ENCODE peak calls at places on chromosomes 2 and 18, in eight cellular contexts. V is EL; B is activated CD4-positive, alpha-beta T cell treated with anti-CD3 and anti-CD28 coated beads for 24 hours; Q is hepatic stellate cell; R is AG10803; I is left lung; J is posterior vena cava; Y is NB4. F is an unnamed sample.

GRCh38 chr2:18062892-18063291 is 184.4 kb downstream of the KCNS3 start:
- DNase-seq in B (no peak), V (peak), Q (peak), R (peak), J (no peak), I (no peak), Y (no peak), F (no peak)

GRCh38 chr2:766255-766654 is 89.0 kb upstream of the TMEM18 start:
- DNase-seq in Q (no peak), B (no peak), J (no peak), R (no peak), Y (no peak), V (no peak), I (no peak), F (no peak)

GRCh38 chr18:54238181-54238936 is 13.9 kb upstream of the MBD2 start:
- DNase-seq in J (no peak), I (no peak), V (no peak), B (no peak), Y (no peak), Q (no peak), R (no peak), F (no peak)

GRCh38 chr18:79863161-79863945 is 65.6 kb downstream of the KCNG2 start:
- DNase-seq in V (no peak), R (no peak), Y (no peak), J (peak), Q (no peak), B (no peak), I (peak), F (peak)

GRCh38 chr2:151138507-151138906 is 123.2 kb downstream of the RBM43 start:
- DNase-seq in I (no peak), Y (no peak), Q (no peak), J (no peak), V (no peak), R (peak), B (no peak), F (no peak)

GRCh38 chr2:168315331-168316072 is 68.1 kb upstream of the STK39 start:
- DNase-seq in I (no peak), J (no peak), B (no peak), R (no peak), Y (no peak), Q (no peak), V (no peak), F (no peak)

GRCh38 chr2:224838335-224838734 is 122.2 kb upstream of the CCDC195 start:
- DNase-seq in V (peak), Q (no peak), B (no peak), R (peak), I (no peak), Y (no peak), J (no peak), F (no peak)

GRCh38 chr2:98598781-98599428 is 9.4 kb downstream of the COA5 start:
- DNase-seq in I (no peak), V (peak), Q (no peak), Y (peak), B (no peak), J (no peak), R (peak), F (no peak)

GRCh38 chr18:31555971-31556747 is 35.5 kb upstream of the TTR start:
- DNase-seq in R (peak), Y (peak), V (peak), Q (peak), B (peak), J (no peak), I (no peak), F (no peak)

GRCh38 chr2:23548143-23548769 is 163.3 kb downstream of the KLHL29 start:
- DNase-seq in Y (no peak), J (no peak), I (peak), Q (no peak), B (no peak), R (no peak), V (no peak), F (no peak)

GRCh38 chr2:236871500-236872001 is 214.1 kb upstream of the COPS8 start:
- DNase-seq in I (no peak), Y (peak), Q (peak), V (peak), J (no peak), B (no peak), R (peak), F (no peak)

GRCh38 chr2:174716785-174717184 is 47.5 kb downstream of the CHRNA1 start:
- DNase-seq in Y (no peak), R (no peak), B (no peak), V (no peak), Q (no peak), I (no peak), J (no peak), F (no peak)

GRCh38 chr2:2569306-2569705 is 238.2 kb upstream of the MYT1L start:
- DNase-seq in Y (no peak), Q (no peak), J (no peak), B (no peak), I (peak), V (no peak), R (no peak), F (peak)

GRCh38 chr2:161246301-161246700 is 61.9 kb upstream of the PSMD14 start:
- DNase-seq in Q (no peak), J (no peak), Y (no peak), B (no peak), R (no peak), V (no peak), I (no peak), F (no peak)

GRCh38 chr2:173205375-173205774 is 129.7 kb downstream of the MAP3K20 start:
- DNase-seq in B (no peak), Q (no peak), R (peak), I (no peak), J (peak), V (no peak), Y (no peak), F (no peak)

GRCh38 chr2:3914243-3914642 is 210.9 kb downstream of the DCDC2C start:
- DNase-seq in J (no peak), V (no peak), B (no peak), Q (no peak), Y (no peak), R (no peak), I (no peak), F (no peak)

GRCh38 chr2:137091704-137092103 is 326.4 kb downstream of the THSD7B start:
- DNase-seq in I (no peak), R (peak), J (no peak), B (no peak), Y (peak), V (no peak), Q (no peak), F (no peak)

GRCh38 chr2:28367667-28368416 is 24.8 kb upstream of the FOSL2 start:
- DNase-seq in Q (no peak), Y (no peak), B (no peak), I (no peak), R (no peak), V (no peak), J (no peak), F (peak)

GRCh38 chr2:170155022-170155722 is 22.8 kb upstream of the MYO3B start:
- DNase-seq in V (peak), Q (no peak), J (no peak), I (no peak), R (peak), Y (no peak), B (no peak), F (no peak)

GRCh38 chr2:158213743-158214142 is 112.1 kb downstream of the UPP2 start:
- DNase-seq in I (no peak), J (no peak), B (no peak), V (no peak), Q (no peak), Y (no peak), R (no peak), F (no peak)

GRCh38 chr18:44938396-44939036 is 257.8 kb downstream of the SETBP1 start:
- DNase-seq in Q (no peak), Y (no peak), V (no peak), R (no peak), B (no peak), J (no peak), I (no peak), F (no peak)

GRCh38 chr2:28063492-28063962 is 173.0 kb downstream of the BABAM2 start:
- DNase-seq in I (no peak), J (no peak), R (peak), Y (no peak), B (no peak), Q (no peak), V (peak), F (no peak)

GRCh38 chr2:3449106-3449505 is 69.6 kb downstream of the TRAPPC12 start:
- DNase-seq in I (no peak), Y (no peak), V (no peak), J (no peak), Q (no peak), B (no peak), R (no peak), F (no peak)

GRCh38 chr2:102099536-102100293 is 42.8 kb upstream of the IL1R1 start:
- DNase-seq in I (no peak), Q (no peak), J (no peak), R (peak), V (no peak), B (no peak), Y (no peak), F (no peak)

GRCh38 chr2:172113617-172114016 is 10.9 kb upstream of the DLX2 start:
- DNase-seq in I (no peak), Q (no peak), R (peak), Y (peak), V (peak), B (no peak), J (no peak), F (no peak)

GRCh38 chr2:118639371-118639770 is 208.1 kb downstream of the EN1 start:
- DNase-seq in Q (no peak), Y (no peak), R (no peak), V (no peak), I (no peak), J (no peak), B (no peak), F (no peak)

GRCh38 chr2:160491922-160492371 is 1.7 kb downstream of the RBMS1 start:
- DNase-seq in V (peak), B (no peak), Y (no peak), I (no peak), J (no peak), R (peak), Q (peak), F (no peak)

GRCh38 chr2:13056259-13056843 is 339.6 kb downstream of the TRIB2 start:
- DNase-seq in I (no peak), V (no peak), Q (no peak), Y (peak), J (no peak), B (no peak), R (peak), F (no peak)

GRCh38 chr18:24910217-24910616 is 441.7 kb downstream of the ZNF521 start:
- DNase-seq in R (peak), J (no peak), Y (no peak), V (no peak), Q (no peak), B (no peak), I (no peak), F (no peak)

GRCh38 chr2:215383652-215384279 is 52.1 kb downstream of the FN1 start:
- DNase-seq in V (no peak), Q (no peak), B (no peak), R (no peak), J (no peak), I (no peak), Y (no peak), F (no peak)

GRCh38 chr2:158464426-158465281 is 7.9 kb downstream of the PKP4 start:
- DNase-seq in R (no peak), J (no peak), I (no peak), V (peak), Y (peak), B (no peak), Q (no peak), F (no peak)

GRCh38 chr18:78948221-78948620 is 31.4 kb upstream of the SALL3 start:
- DNase-seq in Q (no peak), R (no peak), B (no peak), V (no peak), Y (no peak), I (no peak), J (no peak), F (no peak)

GRCh38 chr2:222319576-222320440 is 21.0 kb upstream of the PAX3 start:
- DNase-seq in V (peak), Y (peak), B (no peak), I (peak), R (no peak), Q (no peak), J (peak), F (peak)

GRCh38 chr2:11009866-11010265 is 98.1 kb downstream of the KCNF1 start:
- DNase-seq in J (peak), Y (no peak), V (no peak), Q (no peak), B (no peak), R (no peak), I (no peak), F (no peak)

GRCh38 chr18:715626-716025 is 3.2 kb upstream of the ENOSF1 start:
- DNase-seq in I (no peak), J (no peak), Q (peak), Y (no peak), R (peak), V (peak), B (no peak), F (no peak)

F was measured in spleen.